ENCODE peak calls at places on chromosomes 5 and 9, in four cellular contexts. Z is K562, B is GM13976, X is RWPE2. I is an unnamed sample.

GRCh38 chr5:147690595-147690994 is 91.9 kb downstream of the JAKMIP2 start:
- DNase-seq in Z (no peak), B (no peak), X (no peak), I (no peak)

GRCh38 chr9:14616188-14616982 is 76.8 kb downstream of the ZDHHC21 start:
- DNase-seq in Z (no peak), B (no peak), X (no peak), I (peak)

GRCh38 chr5:153974131-153974812 is 64.4 kb downstream of the FAM114A2 start:
- DNase-seq in Z (peak), B (peak), X (no peak), I (no peak)

GRCh38 chr5:173302546-173303155 is 25.6 kb downstream of the STC2 start:
- DNase-seq in Z (peak), B (no peak), X (no peak), I (no peak)

GRCh38 chr9:26077860-26078259 is 399.6 kb upstream of the TUSC1 start:
- DNase-seq in Z (no peak), B (no peak), X (no peak), I (no peak)

GRCh38 chr9:113901196-113901818 is 25.2 kb downstream of the ZNF618 start:
- DNase-seq in Z (no peak), B (no peak), X (no peak), I (no peak)

GRCh38 chr5:180860273-180860886 is 696 bp downstream of the ZFP62 start:
- DNase-seq in Z (peak), B (peak), X (no peak), I (no peak)

GRCh38 chr5:51386916-51387853 is 3.9 kb downstream of the ISL1 start:
- DNase-seq in Z (no peak), B (no peak), X (peak), I (no peak)

GRCh38 chr9:131887680-131888079 is 147.8 kb upstream of the RAPGEF1 start:
- DNase-seq in Z (no peak), B (no peak), X (no peak), I (no peak)

GRCh38 chr5:135182675-135183074 is 148.6 kb upstream of the PITX1 start:
- DNase-seq in Z (no peak), B (no peak), X (no peak), I (no peak)

GRCh38 chr9:83544002-83544698 is 5.9 kb upstream of the FRMD3 start:
- DNase-seq in Z (peak), B (peak), X (no peak), I (peak)
- TF ChIP-seq CTCF in Z (peak), B (peak), X (peak), I (peak)

GRCh38 chr5:131416729-131417128 is 152.9 kb downstream of the CDC42SE2 start:
- DNase-seq in Z (no peak), B (peak), X (no peak), I (no peak)
- TF ChIP-seq CTCF in Z (no peak), B (no peak), X (no peak), I (no peak)

DNA sequence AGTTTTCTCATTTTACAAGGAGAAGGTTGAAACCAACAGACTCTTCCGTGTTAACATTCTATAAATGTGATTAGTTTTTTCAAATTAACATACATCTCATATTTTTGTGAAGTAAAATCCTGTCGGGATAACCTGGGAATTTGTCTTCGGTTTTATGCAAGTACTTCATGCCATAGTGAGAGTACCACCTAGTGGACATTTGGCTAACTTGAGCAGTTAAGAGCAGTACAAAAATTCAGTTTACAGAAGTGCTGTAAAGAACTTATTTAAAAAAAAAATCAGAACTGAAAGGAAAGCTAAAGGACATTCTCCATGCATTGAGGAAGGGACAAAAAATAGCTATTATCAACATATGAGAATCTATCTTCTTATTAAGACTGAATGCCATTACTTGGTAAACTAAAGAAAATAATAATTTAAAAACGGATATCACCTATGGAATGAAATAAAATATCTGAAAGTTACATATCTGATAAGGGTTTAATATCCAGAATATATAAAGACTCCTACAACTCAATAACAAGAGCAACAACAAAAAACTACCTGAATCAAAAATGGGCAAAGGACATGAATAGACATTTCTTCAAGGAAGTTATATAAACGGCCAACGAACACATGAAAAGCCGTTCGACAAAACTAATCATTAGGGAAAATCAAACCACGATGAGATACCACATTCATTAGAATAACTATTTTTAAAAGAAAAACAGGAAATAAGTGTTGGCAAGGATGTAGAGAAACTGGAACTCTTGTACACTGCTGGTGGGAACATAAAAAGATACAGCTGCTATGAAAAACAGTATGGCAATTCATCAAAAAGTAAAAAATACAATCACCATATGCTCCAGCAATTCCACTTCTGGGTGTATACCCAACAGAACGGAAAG is 117.0 kb upstream of the GNA14 start:
- DNase-seq in Z (no peak), B (no peak), X (no peak), I (peak)
- TF ChIP-seq CTCF in Z (peak), B (no peak), X (peak), I (peak)

GRCh38 chr9:69303331-69303730 is 21.7 kb upstream of the ENTREP1 start:
- DNase-seq in Z (no peak), B (no peak), X (no peak), I (no peak)

GRCh38 chr9:69308217-69308931 is 16.6 kb upstream of the ENTREP1 start:
- DNase-seq in Z (no peak), B (no peak), X (no peak), I (no peak)

GRCh38 chr9:69313175-69313574 is 11.8 kb upstream of the ENTREP1 start:
- DNase-seq in Z (no peak), B (no peak), X (no peak), I (no peak)

GRCh38 chr9:69307446-69308216 is 17.4 kb upstream of the ENTREP1 start:
- DNase-seq in Z (no peak), B (no peak), X (no peak), I (peak)
- TF ChIP-seq CTCF in Z (no peak), B (no peak), X (no peak), I (no peak)

GRCh38 chr9:136089697-136090045 is 5.4 kb downstream of the NACC2 start:
- DNase-seq in Z (peak), B (no peak), X (no peak), I (no peak)
- TF ChIP-seq CTCF in Z (peak), B (peak), X (peak), I (no peak)

I was measured in AG04449.